ENCODE peak calls at places on chromosome 1, in nine cellular contexts. M, U, P, N, G, L, D, K and J are unnamed samples.
A peak's percentile ranks its signal among the peaks of the same experiment; 100 is the strongest.

GRCh38 chr1:172399369-172400072 is 21.0 kb upstream of the C1orf105 start:
- DNase-seq in G (peak; percentile 40), M (peak; percentile 11), U (peak; percentile 53), N (peak; percentile 81), K (peak; percentile 89), P (peak; percentile 84), D (no peak), L (peak; percentile 20), J (no peak)

GRCh38 chr1:202625416-202626360 is 84.6 kb downstream of the SYT2 start:
- DNase-seq in P (peak; percentile 17), D (peak; percentile 79), M (peak; percentile 47), N (peak; percentile 9), G (peak; percentile 72), K (peak; percentile 91), L (peak; percentile 59), U (peak; percentile 73), J (peak; percentile 90)

GRCh38 chr1:175071544-175071943 is 3.9 kb downstream of the TNN start:
- DNase-seq in K (no peak), G (no peak), L (no peak), P (no peak), M (no peak), N (no peak), D (no peak), U (no peak), J (no peak)

GRCh38 chr1:159196543-159196942 is 8.1 kb upstream of the ACKR1 start:
- DNase-seq in M (no peak), L (no peak), D (no peak), K (no peak), G (no peak), U (no peak), N (no peak), P (no peak), J (no peak)

GRCh38 chr1:56798053-56798471 is 21.1 kb downstream of the FYB2 start:
- DNase-seq in D (no peak), G (no peak), P (no peak), N (peak; percentile 59), U (no peak), L (no peak), K (no peak), M (no peak), J (no peak)

GRCh38 chr1:236419502-236419901 is 25.4 kb downstream of the EDARADD start:
- DNase-seq in U (no peak), P (no peak), L (no peak), K (peak; percentile 21), D (no peak), G (no peak), M (no peak), N (no peak), J (no peak)

GRCh38 chr1:20271498-20272400 is 18.9 kb upstream of the VWA5B1 start:
- DNase-seq in P (peak; percentile 20), D (no peak), U (no peak), G (no peak), M (no peak), K (no peak), N (peak; percentile 18), L (no peak), J (no peak)

GRCh38 chr1:28553229-28553930 is 495 bp downstream of the TRNAU1AP start:
- DNase-seq in K (peak; percentile 90), U (peak; percentile 46), M (no peak), G (peak; percentile 43), N (peak; percentile 60), D (peak; percentile 39), P (peak; percentile 68), L (no peak), J (peak; percentile 86)

GRCh38 chr1:218480137-218480536 is 135.0 kb downstream of the TGFB2 start:
- DNase-seq in M (no peak), D (no peak), G (no peak), L (no peak), N (peak; percentile 98), P (peak; percentile 92), U (no peak), K (no peak), J (no peak)

GRCh38 chr1:99886841-99887240 is 36.7 kb downstream of the AGL start:
- DNase-seq in L (no peak), U (no peak), K (no peak), M (no peak), D (no peak), P (peak; percentile 33), G (no peak), N (peak; percentile 22), J (no peak)

GRCh38 chr1:240720891-240721450 is 109.0 kb upstream of the GREM2 start:
- DNase-seq in N (no peak), L (no peak), M (no peak), P (no peak), U (no peak), K (no peak), D (no peak), G (no peak), J (no peak)

GRCh38 chr1:18320051-18320450 is 160.7 kb upstream of the KLHDC7A start:
- DNase-seq in M (no peak), N (no peak), K (no peak), G (peak; percentile 38), L (no peak), D (no peak), U (no peak), P (no peak), J (no peak)

GRCh38 chr1:199821029-199821779 is 206.3 kb upstream of the NR5A2 start:
- DNase-seq in K (no peak), N (no peak), U (no peak), D (no peak), M (no peak), G (peak; percentile 39), P (peak; percentile 2), L (no peak), J (no peak)

GRCh38 chr1:205749094-205749825 is 722 bp downstream of the NUCKS1 start:
- DNase-seq in D (peak; percentile 96), M (peak; percentile 90), P (peak; percentile 96), K (peak; percentile 98), L (peak; percentile 97), U (peak; percentile 95), G (peak; percentile 95), N (peak; percentile 93), J (peak; percentile 98)
- TF ChIP-seq CTCF in D (no peak), M (no peak), P (no peak), K (no peak), L (no peak), U (no peak), G (no peak), N (peak; percentile 30), J (no peak)

GRCh38 chr1:167949770-167950169 is 12.9 kb upstream of the MPC2 start:
- DNase-seq in P (no peak), U (no peak), G (no peak), D (no peak), K (no peak), M (no peak), N (no peak), L (no peak), J (no peak)
- TF ChIP-seq CTCF in P (no peak), U (no peak), G (no peak), D (no peak), K (no peak), M (no peak), N (no peak), L (no peak), J (no peak)

DNA sequence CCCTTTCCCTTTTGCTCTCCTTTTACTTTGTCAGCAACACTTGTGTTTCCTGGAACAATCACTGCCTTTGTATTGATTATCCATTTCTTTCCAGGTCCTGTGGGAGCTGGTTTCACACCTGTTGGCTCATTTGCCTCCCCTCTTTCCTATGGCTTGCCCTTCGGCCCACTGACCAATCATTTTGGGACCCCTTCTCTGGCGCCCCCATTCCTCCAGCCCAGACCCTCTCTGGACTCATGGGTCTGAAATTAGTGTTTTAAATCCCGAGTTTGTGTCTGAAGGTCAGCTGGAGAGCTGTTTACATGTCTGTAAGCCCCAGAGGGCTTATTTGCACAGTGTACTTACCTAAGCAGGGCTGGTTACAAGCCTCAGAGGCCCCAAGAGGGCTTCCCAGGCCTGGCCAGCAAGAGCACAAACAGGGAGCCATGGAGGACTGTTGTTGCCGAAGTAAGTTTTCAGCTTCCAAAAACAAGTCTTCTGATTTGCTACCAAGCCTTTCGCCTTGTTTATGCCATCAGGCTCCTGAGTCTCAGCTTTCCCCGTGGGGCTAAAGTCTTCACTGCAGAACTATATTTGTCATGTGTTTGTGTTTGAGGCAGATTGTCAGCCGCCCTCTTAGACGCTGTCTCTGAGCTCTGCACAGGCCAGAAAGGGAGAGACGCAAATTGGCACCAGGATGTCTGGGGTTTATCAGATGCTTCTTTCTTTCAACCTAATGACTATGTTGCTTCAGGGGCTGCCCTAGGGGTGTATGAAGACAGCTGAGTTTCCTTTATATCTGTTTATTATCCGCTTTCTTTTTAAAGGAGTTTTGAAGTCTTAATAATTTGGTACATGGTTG is 93.0 kb downstream of the ATP1A1 start:
- DNase-seq in M (no peak), N (no peak), U (no peak), K (no peak), G (no peak), D (no peak), P (no peak), L (no peak), J (no peak)
- TF ChIP-seq CTCF in M (no peak), N (no peak), U (no peak), K (no peak), G (no peak), D (no peak), P (no peak), L (no peak), J (no peak)

GRCh38 chr1:177305040-177306018 is 134.6 kb downstream of the BRINP2 start:
- DNase-seq in P (peak; percentile 52), M (no peak), K (no peak), U (no peak), D (no peak), L (no peak), N (peak; percentile 65), G (no peak), J (no peak)

GRCh38 chr1:177306019-177306415 is 135.3 kb downstream of the BRINP2 start:
- DNase-seq in M (no peak), U (no peak), L (no peak), D (no peak), N (no peak), K (no peak), P (no peak), G (no peak), J (no peak)

GRCh38 chr1:177301425-177302124 is 130.8 kb downstream of the BRINP2 start:
- DNase-seq in P (no peak), U (no peak), D (no peak), G (no peak), M (no peak), K (no peak), L (no peak), N (no peak), J (no peak)

GRCh38 chr1:177306981-177307380 is 136.2 kb downstream of the BRINP2 start:
- DNase-seq in K (no peak), U (no peak), M (no peak), P (peak; percentile 40), G (no peak), D (no peak), N (no peak), L (no peak), J (no peak)

DNA sequence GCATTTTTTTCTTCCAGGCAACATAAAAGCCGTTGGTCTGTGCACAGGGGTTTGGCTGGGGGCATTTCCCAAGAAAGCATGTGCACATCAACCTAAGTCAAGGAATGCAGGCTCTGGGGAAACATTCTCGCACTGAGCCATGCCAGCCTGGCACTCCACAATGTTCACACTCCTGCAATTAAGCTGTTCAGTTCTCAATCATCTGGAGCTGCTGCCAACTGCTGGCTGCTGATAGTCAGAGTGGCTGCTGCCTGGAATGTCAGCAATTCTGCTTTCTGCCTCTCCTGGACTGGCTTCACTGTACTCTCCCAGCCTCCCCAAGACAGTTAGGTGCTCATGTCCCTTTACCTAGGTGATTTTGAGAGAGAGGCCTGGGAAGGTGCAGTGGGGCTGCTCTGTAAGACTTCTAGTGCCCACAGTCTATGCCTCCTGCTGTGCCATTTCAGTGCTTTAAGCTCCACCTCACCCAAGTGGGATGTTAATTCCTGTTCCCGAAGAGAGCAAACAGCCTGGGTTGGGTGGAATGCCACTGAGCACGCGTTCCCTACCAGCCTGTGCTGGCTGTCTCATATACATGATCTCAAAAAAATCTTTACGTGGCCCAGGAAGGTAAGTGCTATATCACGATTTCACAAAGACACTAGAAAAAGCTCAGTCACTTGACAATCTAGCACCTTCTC is 131.7 kb downstream of the BRINP2 start:
- DNase-seq in G (peak; percentile 16), K (no peak), M (no peak), D (peak; percentile 40), N (no peak), U (no peak), P (no peak), L (no peak), J (no peak)
- TF ChIP-seq CTCF in G (no peak), K (no peak), M (no peak), D (peak; percentile 7), N (no peak), U (no peak), P (no peak), L (no peak), J (no peak)